ENCODE peak calls at places on chromosomes 6 and 20, in ten cellular contexts. One of them, this sample, is unnamed.

GRCh38 chr6:45657243-45657642 is 279.5 kb upstream of the SUPT3H start:
- DNase-seq in T follicular helper cell: no peak
- DNase-seq in activated T-helper 1 cell treated with anti-CD3 and anti-CD28 coated beads, Interleukin-2, amount 50 U/mL, for 16 hours: no peak
- DNase-seq in T-helper 9 cell: no peak
- DNase-seq in NAMALWA: no peak
- DNase-seq in A549: no peak
- DNase-seq in BJ: peak; percentile 39
- DNase-seq in GM12865: no peak
- DNase-seq in CD4-positive, alpha-beta T cell: no peak
- DNase-seq in stimulated activated CD8-positive, alpha-beta memory T cell treated with anti-CD3 and anti-CD28 coated beads, Interleukin-4, amount 100 ng/mL, for 1 hour: no peak
- DNase-seq in this sample: no peak

GRCh38 chr6:73476722-73477121 is 15.2 kb downstream of the MTO1 start:
- DNase-seq in T follicular helper cell: no peak
- DNase-seq in activated T-helper 1 cell treated with anti-CD3 and anti-CD28 coated beads, Interleukin-2, amount 50 U/mL, for 16 hours: no peak
- DNase-seq in T-helper 9 cell: no peak
- DNase-seq in NAMALWA: no peak
- DNase-seq in A549: no peak
- DNase-seq in BJ: no peak
- DNase-seq in GM12865: no peak
- DNase-seq in CD4-positive, alpha-beta T cell: no peak
- DNase-seq in stimulated activated CD8-positive, alpha-beta memory T cell treated with anti-CD3 and anti-CD28 coated beads, Interleukin-4, amount 100 ng/mL, for 1 hour: no peak
- DNase-seq in this sample: no peak

GRCh38 chr20:38272961-38273360 is 12.4 kb upstream of the KIAA1755 start:
- DNase-seq in T follicular helper cell: no peak
- DNase-seq in activated T-helper 1 cell treated with anti-CD3 and anti-CD28 coated beads, Interleukin-2, amount 50 U/mL, for 16 hours: no peak
- DNase-seq in T-helper 9 cell: no peak
- DNase-seq in NAMALWA: no peak
- DNase-seq in A549: no peak
- DNase-seq in BJ: no peak
- DNase-seq in GM12865: no peak
- DNase-seq in CD4-positive, alpha-beta T cell: no peak
- DNase-seq in stimulated activated CD8-positive, alpha-beta memory T cell treated with anti-CD3 and anti-CD28 coated beads, Interleukin-4, amount 100 ng/mL, for 1 hour: no peak
- DNase-seq in this sample: no peak

GRCh38 chr20:46044896-46045295 is 15.9 kb downstream of the SLC12A5 start:
- DNase-seq in T follicular helper cell: no peak
- DNase-seq in activated T-helper 1 cell treated with anti-CD3 and anti-CD28 coated beads, Interleukin-2, amount 50 U/mL, for 16 hours: no peak
- DNase-seq in T-helper 9 cell: no peak
- DNase-seq in NAMALWA: no peak
- DNase-seq in A549: no peak
- DNase-seq in BJ: no peak
- DNase-seq in GM12865: no peak
- DNase-seq in CD4-positive, alpha-beta T cell: no peak
- DNase-seq in stimulated activated CD8-positive, alpha-beta memory T cell treated with anti-CD3 and anti-CD28 coated beads, Interleukin-4, amount 100 ng/mL, for 1 hour: no peak
- DNase-seq in this sample: no peak

GRCh38 chr20:9903048-9903651 is 64.3 kb upstream of the PAK5 start:
- DNase-seq in T follicular helper cell: no peak
- DNase-seq in activated T-helper 1 cell treated with anti-CD3 and anti-CD28 coated beads, Interleukin-2, amount 50 U/mL, for 16 hours: no peak
- DNase-seq in T-helper 9 cell: no peak
- DNase-seq in NAMALWA: peak; percentile 48
- DNase-seq in A549: peak; percentile 29
- DNase-seq in BJ: no peak
- DNase-seq in GM12865: peak; percentile 28
- DNase-seq in CD4-positive, alpha-beta T cell: no peak
- DNase-seq in stimulated activated CD8-positive, alpha-beta memory T cell treated with anti-CD3 and anti-CD28 coated beads, Interleukin-4, amount 100 ng/mL, for 1 hour: no peak
- DNase-seq in this sample: no peak

GRCh38 chr6:21264288-21264818 is 329.2 kb upstream of the SOX4 start:
- DNase-seq in T follicular helper cell: no peak
- DNase-seq in activated T-helper 1 cell treated with anti-CD3 and anti-CD28 coated beads, Interleukin-2, amount 50 U/mL, for 16 hours: no peak
- DNase-seq in T-helper 9 cell: no peak
- DNase-seq in NAMALWA: no peak
- DNase-seq in A549: no peak
- DNase-seq in BJ: no peak
- DNase-seq in GM12865: no peak
- DNase-seq in CD4-positive, alpha-beta T cell: no peak
- DNase-seq in stimulated activated CD8-positive, alpha-beta memory T cell treated with anti-CD3 and anti-CD28 coated beads, Interleukin-4, amount 100 ng/mL, for 1 hour: no peak
- DNase-seq in this sample: no peak

GRCh38 chr6:31495580-31495979 is 2.4 kb upstream of the MICB start:
- DNase-seq in T follicular helper cell: no peak
- DNase-seq in activated T-helper 1 cell treated with anti-CD3 and anti-CD28 coated beads, Interleukin-2, amount 50 U/mL, for 16 hours: no peak
- DNase-seq in T-helper 9 cell: no peak
- DNase-seq in NAMALWA: peak; percentile 26
- DNase-seq in A549: no peak
- DNase-seq in BJ: no peak
- DNase-seq in GM12865: peak; percentile 27
- DNase-seq in CD4-positive, alpha-beta T cell: no peak
- DNase-seq in stimulated activated CD8-positive, alpha-beta memory T cell treated with anti-CD3 and anti-CD28 coated beads, Interleukin-4, amount 100 ng/mL, for 1 hour: no peak
- DNase-seq in this sample: no peak

GRCh38 chr6:142763205-142763604 is 181.8 kb downstream of the HIVEP2 start:
- DNase-seq in T follicular helper cell: no peak
- DNase-seq in activated T-helper 1 cell treated with anti-CD3 and anti-CD28 coated beads, Interleukin-2, amount 50 U/mL, for 16 hours: no peak
- DNase-seq in T-helper 9 cell: no peak
- DNase-seq in NAMALWA: no peak
- DNase-seq in A549: no peak
- DNase-seq in BJ: no peak
- DNase-seq in GM12865: no peak
- DNase-seq in CD4-positive, alpha-beta T cell: no peak
- DNase-seq in stimulated activated CD8-positive, alpha-beta memory T cell treated with anti-CD3 and anti-CD28 coated beads, Interleukin-4, amount 100 ng/mL, for 1 hour: no peak
- DNase-seq in this sample: no peak

GRCh38 chr20:23139524-23139923 is 53.4 kb upstream of the CD93 start:
- DNase-seq in T follicular helper cell: no peak
- DNase-seq in activated T-helper 1 cell treated with anti-CD3 and anti-CD28 coated beads, Interleukin-2, amount 50 U/mL, for 16 hours: no peak
- DNase-seq in T-helper 9 cell: no peak
- DNase-seq in NAMALWA: no peak
- DNase-seq in A549: no peak
- DNase-seq in BJ: no peak
- DNase-seq in GM12865: no peak
- DNase-seq in CD4-positive, alpha-beta T cell: no peak
- DNase-seq in stimulated activated CD8-positive, alpha-beta memory T cell treated with anti-CD3 and anti-CD28 coated beads, Interleukin-4, amount 100 ng/mL, for 1 hour: no peak
- DNase-seq in this sample: peak; percentile 3

GRCh38 chr6:14881399-14881798 is 364.5 kb upstream of the JARID2 start:
- DNase-seq in T follicular helper cell: no peak
- DNase-seq in activated T-helper 1 cell treated with anti-CD3 and anti-CD28 coated beads, Interleukin-2, amount 50 U/mL, for 16 hours: no peak
- DNase-seq in T-helper 9 cell: no peak
- DNase-seq in NAMALWA: no peak
- DNase-seq in A549: peak; percentile 23
- DNase-seq in BJ: no peak
- DNase-seq in GM12865: no peak
- DNase-seq in CD4-positive, alpha-beta T cell: no peak
- DNase-seq in stimulated activated CD8-positive, alpha-beta memory T cell treated with anti-CD3 and anti-CD28 coated beads, Interleukin-4, amount 100 ng/mL, for 1 hour: no peak
- DNase-seq in this sample: no peak

GRCh38 chr6:107690864-107691661 is 133.1 kb downstream of the SCML4 start:
- DNase-seq in T follicular helper cell: no peak
- DNase-seq in activated T-helper 1 cell treated with anti-CD3 and anti-CD28 coated beads, Interleukin-2, amount 50 U/mL, for 16 hours: no peak
- DNase-seq in T-helper 9 cell: no peak
- DNase-seq in NAMALWA: no peak
- DNase-seq in A549: no peak
- DNase-seq in BJ: no peak
- DNase-seq in GM12865: no peak
- DNase-seq in CD4-positive, alpha-beta T cell: no peak
- DNase-seq in stimulated activated CD8-positive, alpha-beta memory T cell treated with anti-CD3 and anti-CD28 coated beads, Interleukin-4, amount 100 ng/mL, for 1 hour: no peak
- DNase-seq in this sample: no peak

GRCh38 chr6:40810176-40810575 is 223.0 kb upstream of the LRFN2 start:
- DNase-seq in T follicular helper cell: no peak
- DNase-seq in activated T-helper 1 cell treated with anti-CD3 and anti-CD28 coated beads, Interleukin-2, amount 50 U/mL, for 16 hours: no peak
- DNase-seq in T-helper 9 cell: no peak
- DNase-seq in NAMALWA: no peak
- DNase-seq in A549: peak; percentile 6
- DNase-seq in BJ: peak; percentile 20
- DNase-seq in GM12865: no peak
- DNase-seq in CD4-positive, alpha-beta T cell: no peak
- DNase-seq in stimulated activated CD8-positive, alpha-beta memory T cell treated with anti-CD3 and anti-CD28 coated beads, Interleukin-4, amount 100 ng/mL, for 1 hour: no peak
- DNase-seq in this sample: no peak

GRCh38 chr6:6950373-6951145 is 157.2 kb upstream of the RREB1 start:
- DNase-seq in T follicular helper cell: no peak
- DNase-seq in activated T-helper 1 cell treated with anti-CD3 and anti-CD28 coated beads, Interleukin-2, amount 50 U/mL, for 16 hours: no peak
- DNase-seq in T-helper 9 cell: no peak
- DNase-seq in NAMALWA: no peak
- DNase-seq in A549: no peak
- DNase-seq in BJ: no peak
- DNase-seq in GM12865: no peak
- DNase-seq in CD4-positive, alpha-beta T cell: no peak
- DNase-seq in stimulated activated CD8-positive, alpha-beta memory T cell treated with anti-CD3 and anti-CD28 coated beads, Interleukin-4, amount 100 ng/mL, for 1 hour: no peak
- DNase-seq in this sample: no peak

GRCh38 chr20:37714973-37715657 is 21.3 kb downstream of the CTNNBL1 start:
- DNase-seq in T follicular helper cell: no peak
- DNase-seq in activated T-helper 1 cell treated with anti-CD3 and anti-CD28 coated beads, Interleukin-2, amount 50 U/mL, for 16 hours: no peak
- DNase-seq in T-helper 9 cell: no peak
- DNase-seq in NAMALWA: no peak
- DNase-seq in A549: no peak
- DNase-seq in BJ: peak; percentile 19
- DNase-seq in GM12865: no peak
- DNase-seq in CD4-positive, alpha-beta T cell: no peak
- DNase-seq in stimulated activated CD8-positive, alpha-beta memory T cell treated with anti-CD3 and anti-CD28 coated beads, Interleukin-4, amount 100 ng/mL, for 1 hour: no peak
- DNase-seq in this sample: no peak

GRCh38 chr6:111912904-111913303 is 39.7 kb upstream of the FYN start:
- DNase-seq in T follicular helper cell: no peak
- DNase-seq in activated T-helper 1 cell treated with anti-CD3 and anti-CD28 coated beads, Interleukin-2, amount 50 U/mL, for 16 hours: no peak
- DNase-seq in T-helper 9 cell: no peak
- DNase-seq in NAMALWA: no peak
- DNase-seq in A549: no peak
- DNase-seq in BJ: no peak
- DNase-seq in GM12865: no peak
- DNase-seq in CD4-positive, alpha-beta T cell: no peak
- DNase-seq in stimulated activated CD8-positive, alpha-beta memory T cell treated with anti-CD3 and anti-CD28 coated beads, Interleukin-4, amount 100 ng/mL, for 1 hour: no peak
- DNase-seq in this sample: no peak

GRCh38 chr20:31566658-31567379 is 38.3 kb upstream of the ID1 start:
- DNase-seq in T follicular helper cell: no peak
- DNase-seq in activated T-helper 1 cell treated with anti-CD3 and anti-CD28 coated beads, Interleukin-2, amount 50 U/mL, for 16 hours: no peak
- DNase-seq in T-helper 9 cell: no peak
- DNase-seq in NAMALWA: peak; percentile 74
- DNase-seq in A549: no peak
- DNase-seq in BJ: no peak
- DNase-seq in GM12865: peak; percentile 53
- DNase-seq in CD4-positive, alpha-beta T cell: no peak
- DNase-seq in stimulated activated CD8-positive, alpha-beta memory T cell treated with anti-CD3 and anti-CD28 coated beads, Interleukin-4, amount 100 ng/mL, for 1 hour: no peak
- DNase-seq in this sample: no peak

This sample was measured in aorta.